ENCODE peak calls at places on chromosomes 4 and X, in five cellular contexts. Q, M, K, V and C are unnamed samples.

GRCh38 chr4:2570551-2571222 is 34.2 kb downstream of the FAM193A start:
- DNase-seq in K (no peak), V (no peak), Q (no peak), M (no peak), C (no peak)

GRCh38 chr4:6692806-6693205 is 872 bp upstream of the S100P start:
- DNase-seq in V (no peak), K (no peak), Q (no peak), M (no peak), C (no peak)

GRCh38 chrX:67415937-67416336 is 127.9 kb upstream of the AR start:
- DNase-seq in M (no peak), K (no peak), V (no peak), Q (no peak), C (no peak)

GRCh38 chr4:89661490-89661889 is 175.5 kb downstream of the SNCA start:
- DNase-seq in K (no peak), M (peak), V (no peak), Q (no peak), C (no peak)

GRCh38 chr4:37799941-37800554 is 26.4 kb upstream of the PGM2 start:
- DNase-seq in M (peak), Q (no peak), V (no peak), K (no peak), C (no peak)

GRCh38 chr4:151792525-151792924 is 31.7 kb upstream of the GATB start:
- DNase-seq in V (no peak), K (no peak), M (no peak), Q (no peak), C (no peak)

GRCh38 chrX:130224810-130225209 is 43.9 kb downstream of the ZNF280C start:
- DNase-seq in K (no peak), M (peak), V (no peak), Q (no peak), C (no peak)

GRCh38 chr4:109801895-109802319 is at the start of gene CFI:
- DNase-seq in K (no peak), V (no peak), Q (no peak), M (peak), C (no peak)

GRCh38 chrX:152945021-152945979 is 47.4 kb downstream of the ZNF185 start:
- DNase-seq in K (no peak), M (no peak), V (no peak), Q (no peak), C (no peak)

GRCh38 chrX:148902581-148902980 is 402.2 kb downstream of the AFF2 start:
- DNase-seq in M (no peak), V (no peak), Q (no peak), K (no peak), C (no peak)

GRCh38 chr4:119151161-119151560 is 15.5 kb downstream of the MYOZ2 start:
- DNase-seq in M (no peak), V (no peak), K (no peak), Q (no peak), C (no peak)

GRCh38 chr4:42331914-42332368 is 65.3 kb upstream of the SHISA3 start:
- DNase-seq in M (peak), K (peak), Q (no peak), V (no peak), C (peak)

GRCh38 chr4:112735474-112735951 is 98.6 kb downstream of the LARP7 start:
- DNase-seq in M (peak), V (no peak), K (no peak), Q (no peak), C (no peak)